ENCODE peak calls at places on chromosome 12, in five cellular contexts. P is mesendoderm, C is colonic mucosa, I is IMR-90, H is neural progenitor cell. S is an unnamed sample. For H3K27me3, the result is how much of the 10 kb centered on the place peaks cover.

GRCh38 chr12:28908646-28909045 is 240.4 kb upstream of the FAR2 start:
- DNase-seq in P (no peak), C (no peak), I (peak), H (no peak), S (no peak)

GRCh38 chr12:40152783-40153383 is 47.0 kb upstream of the SLC2A13 start:
- DNase-seq in P (peak), C (peak), I (peak), H (peak), S (peak)

GRCh38 chr12:93894391-93895095 is 217.4 kb downstream of the CRADD start:
- DNase-seq in P (no peak), C (peak), I (peak), H (no peak), S (no peak)

GRCh38 chr12:28569698-28570411 is 379.6 kb downstream of the CCDC91 start:
- DNase-seq in P (no peak), C (no peak), I (peak), H (no peak), S (peak)

GRCh38 chr12:98256830-98257229 is 258.6 kb upstream of the TMPO start:
- DNase-seq in P (peak), C (no peak), I (no peak), H (no peak), S (no peak)

GRCh38 chr12:43815416-43815815 is 9.3 kb upstream of the TWF1 start:
- DNase-seq in P (no peak), C (peak), I (no peak), H (no peak), S (no peak)

GRCh38 chr12:15868186-15868585 is 14.0 kb upstream of the STRAP start:
- DNase-seq in P (no peak), C (no peak), I (no peak), H (no peak), S (no peak)

GRCh38 chr12:48856379-48856778 is 4.4 kb upstream of the DDX23 start:
- DNase-seq in P (no peak), C (no peak), I (no peak), H (no peak), S (no peak)

GRCh38 chr12:57276935-57277563 is 26.1 kb upstream of the STAC3 start:
- DNase-seq in P (peak), C (peak), I (peak), H (peak), S (peak)

GRCh38 chr12:96889273-96889933 is 17.7 kb upstream of the NEDD1 start:
- DNase-seq in P (peak), C (no peak), I (peak), H (no peak), S (peak)

DNA sequence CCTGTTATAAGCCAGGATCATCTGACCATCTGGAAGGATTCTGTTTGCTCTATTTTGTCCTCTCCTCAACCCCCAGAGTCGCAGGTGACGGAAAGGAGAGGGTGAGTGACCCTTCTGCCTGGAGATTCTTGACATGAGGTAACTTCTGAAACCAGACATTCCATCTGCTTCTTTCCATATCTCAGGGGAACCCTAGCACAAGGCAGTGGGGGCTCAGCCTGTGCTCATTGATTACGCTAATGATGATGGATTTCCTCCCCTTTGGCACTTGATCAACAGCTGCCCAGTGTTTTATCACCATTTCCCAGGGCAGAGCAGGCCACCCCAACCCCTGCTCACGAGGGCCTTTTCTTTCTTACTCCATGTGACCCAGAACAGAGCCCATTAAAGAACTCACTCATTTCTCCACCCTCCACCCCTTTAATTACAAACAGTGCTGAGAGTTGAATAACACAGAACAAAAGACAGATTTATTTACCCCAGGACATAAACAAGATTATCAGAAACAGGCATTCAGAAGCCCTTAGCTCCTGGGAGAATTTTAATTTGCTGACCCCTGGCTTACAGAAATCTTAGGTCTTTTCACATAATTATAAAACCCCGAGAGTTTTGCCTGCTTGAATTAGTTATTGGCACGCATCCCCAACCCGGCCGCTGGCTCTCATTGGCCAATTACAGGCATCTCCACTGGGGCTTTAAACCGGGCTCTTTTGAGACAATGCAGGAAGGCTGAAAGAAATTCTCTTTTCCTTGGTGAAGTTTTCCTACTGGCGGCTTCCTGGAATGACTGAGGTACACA is 32.0 kb upstream of the CCDC60 start:
- DNase-seq in P (no peak), C (no peak), I (no peak), H (peak), S (no peak)
- H3K27me3 ChIP-seq in P (under half), C (under half), I (under half), H (under half), S (under half)

DNA sequence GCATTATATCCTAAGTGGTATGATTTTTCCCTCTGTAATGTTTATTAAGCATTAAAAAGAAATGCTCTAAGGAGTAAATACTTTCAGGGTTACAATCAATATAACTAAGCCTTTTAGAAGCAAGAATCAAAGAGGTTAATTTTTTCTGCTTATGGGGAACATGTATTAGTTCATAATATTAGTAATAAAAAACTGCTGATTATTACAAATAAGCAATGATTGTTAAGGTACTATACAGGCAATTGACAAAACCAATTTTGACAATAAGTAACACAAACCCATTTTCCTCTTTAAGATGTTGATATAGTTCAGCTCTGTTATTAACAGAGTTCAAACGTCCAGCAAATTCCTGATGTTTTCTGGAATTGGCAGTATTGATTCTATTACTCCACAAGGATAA is 31.8 kb downstream of the INTS13 start:
- DNase-seq in P (no peak), C (no peak), I (no peak), H (no peak), S (no peak)
- H3K9ac ChIP-seq in P (no peak), C (no peak), I (no peak), H (no peak), S (no peak)

DNA sequence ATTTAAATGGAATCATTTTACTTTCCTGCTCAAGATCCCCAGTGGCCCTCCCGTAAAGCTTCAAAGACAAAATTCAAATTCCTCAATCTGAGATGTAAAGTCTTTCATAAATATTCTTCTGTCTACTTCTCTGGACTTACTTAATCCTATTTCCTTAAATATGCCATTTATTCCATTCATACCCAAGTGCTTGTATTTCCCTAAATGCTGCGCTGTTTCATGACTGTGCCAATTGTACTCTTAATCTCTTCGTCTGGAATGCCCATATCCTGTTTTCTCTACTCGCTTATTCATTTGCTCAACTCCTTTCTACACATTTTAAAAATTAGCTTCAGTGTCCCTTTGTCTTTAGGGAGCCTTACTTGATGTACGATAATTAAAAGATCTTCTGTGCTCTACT is 280.1 kb downstream of the CPNE8 start:
- DNase-seq in P (no peak), C (no peak), I (no peak), H (no peak), S (no peak)
- H3K27me3 ChIP-seq in P (under half), C (under half), I (under half), H (under half), S (under half)

GRCh38 chr12:65203376-65203775 is 34.0 kb downstream of the LEMD3 start:
- DNase-seq in P (no peak), C (no peak), I (no peak), H (no peak), S (no peak)
- H3K9ac ChIP-seq in P (no peak), C (no peak), I (no peak), H (no peak), S (no peak)

GRCh38 chr12:115444336-115444735 is 760.4 kb upstream of the TBX3 start:
- DNase-seq in P (no peak), C (no peak), I (no peak), H (no peak), S (no peak)

GRCh38 chr12:115438314-115438713 is 754.3 kb upstream of the TBX3 start:
- DNase-seq in P (no peak), C (no peak), I (no peak), H (no peak), S (no peak)

GRCh38 chr12:115440438-115440837 is 756.5 kb upstream of the TBX3 start:
- DNase-seq in P (no peak), C (no peak), I (peak), H (no peak), S (peak)

GRCh38 chr12:115439008-115439601 is 755.1 kb upstream of the TBX3 start:
- DNase-seq in P (no peak), C (no peak), I (no peak), H (no peak), S (no peak)

DNA sequence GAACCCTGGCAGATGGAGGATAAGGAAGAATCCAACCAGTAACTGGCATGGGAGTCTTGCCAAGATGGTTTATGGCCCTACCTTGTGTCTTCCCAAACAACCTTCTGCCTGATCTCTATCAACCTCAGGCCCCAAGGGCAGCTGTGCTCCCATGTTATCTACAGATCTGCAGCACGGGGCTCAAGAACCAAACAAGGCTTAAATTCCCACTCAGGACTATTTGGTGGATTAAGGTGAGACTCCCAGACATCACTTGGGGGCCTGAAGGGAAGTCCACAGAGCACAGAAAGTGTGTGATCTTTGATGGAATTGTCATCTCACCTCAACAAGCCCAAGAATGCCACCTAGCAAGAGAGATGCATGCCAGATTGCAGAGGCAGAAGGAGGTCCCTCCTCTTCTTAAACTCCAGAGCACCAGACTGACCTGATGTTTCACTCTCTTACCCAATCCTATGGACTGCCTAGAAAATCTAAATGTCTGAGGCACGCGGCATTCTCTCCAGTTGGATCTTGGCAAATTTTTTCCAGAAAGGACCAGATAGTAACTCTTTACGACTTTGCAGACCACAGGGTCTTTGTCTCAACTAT is 759.5 kb upstream of the TBX3 start:
- DNase-seq in P (no peak), C (no peak), I (no peak), H (no peak), S (no peak)
- H3K27me3 ChIP-seq in P (under half), C (under half), I (under half), H (under half), S (under half)

GRCh38 chr12:108559748-108560147 is 1.2 kb downstream of the SART3 start:
- DNase-seq in P (peak), C (no peak), I (no peak), H (no peak), S (no peak)
- H3K9ac ChIP-seq in P (peak), C (peak), I (peak), H (peak), S (peak)

GRCh38 chr12:130143136-130143535 is 19.1 kb upstream of the FZD10 start:
- DNase-seq in P (no peak), C (no peak), I (no peak), H (no peak), S (no peak)

GRCh38 chr12:130147875-130148596 is 14.2 kb upstream of the FZD10 start:
- DNase-seq in P (no peak), C (no peak), I (no peak), H (no peak), S (no peak)

GRCh38 chr12:130144256-130144655 is 18.0 kb upstream of the FZD10 start:
- DNase-seq in P (no peak), C (no peak), I (no peak), H (no peak), S (no peak)

GRCh38 chr12:130145731-130146130 is 16.5 kb upstream of the FZD10 start:
- DNase-seq in P (no peak), C (no peak), I (no peak), H (no peak), S (no peak)

GRCh38 chr12:130146532-130146931 is 15.7 kb upstream of the FZD10 start:
- DNase-seq in P (no peak), C (no peak), I (no peak), H (no peak), S (no peak)
- H3K27me3 ChIP-seq in P (under half), C (under half), I (under half), H (half or more), S (under half)

GRCh38 chr12:6951551-6952120 is 480 bp downstream of the PTPN6 start:
- DNase-seq in P (no peak), C (no peak), I (no peak), H (no peak), S (no peak)

GRCh38 chr12:6952121-6952859 is 1.1 kb downstream of the PTPN6 start:
- DNase-seq in P (no peak), C (no peak), I (no peak), H (no peak), S (no peak)

GRCh38 chr12:6953417-6954315 is 2.5 kb downstream of the PTPN6 start:
- DNase-seq in P (no peak), C (peak), I (no peak), H (no peak), S (no peak)

GRCh38 chr12:6954316-6954710 is 3.2 kb downstream of the PTPN6 start:
- DNase-seq in P (no peak), C (no peak), I (no peak), H (no peak), S (no peak)

DNA sequence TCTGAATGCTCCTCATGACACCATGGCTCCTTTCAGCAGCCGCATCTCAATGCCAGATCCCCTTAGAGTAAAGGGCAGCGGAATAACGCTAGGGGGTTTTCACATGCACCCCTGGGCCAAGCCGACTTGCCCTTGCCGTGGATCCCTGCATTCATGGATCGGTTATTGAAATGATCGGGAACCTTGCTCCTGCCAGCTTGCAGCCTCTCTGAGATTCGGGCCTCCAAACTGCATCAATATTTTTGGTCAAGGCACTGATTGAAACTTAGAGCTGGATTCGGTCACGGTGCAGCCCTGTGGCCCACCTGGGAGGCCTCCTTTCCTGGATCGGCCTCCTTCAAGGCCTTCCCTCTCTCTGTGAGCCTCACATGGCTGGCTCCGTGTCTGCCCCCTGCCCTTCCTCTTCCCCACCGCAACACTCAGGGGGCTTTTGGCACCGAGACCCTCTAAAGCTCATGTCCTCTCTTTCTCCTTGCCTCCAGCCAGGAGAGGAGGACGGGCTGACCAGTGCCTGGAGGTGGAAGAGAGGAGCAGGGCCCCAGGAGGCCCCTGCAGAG is 1.8 kb downstream of the PTPN6 start:
- DNase-seq in P (no peak), C (no peak), I (no peak), H (no peak), S (no peak)
- H3K9ac ChIP-seq in P (peak), C (peak), I (no peak), H (no peak), S (no peak)

DNA sequence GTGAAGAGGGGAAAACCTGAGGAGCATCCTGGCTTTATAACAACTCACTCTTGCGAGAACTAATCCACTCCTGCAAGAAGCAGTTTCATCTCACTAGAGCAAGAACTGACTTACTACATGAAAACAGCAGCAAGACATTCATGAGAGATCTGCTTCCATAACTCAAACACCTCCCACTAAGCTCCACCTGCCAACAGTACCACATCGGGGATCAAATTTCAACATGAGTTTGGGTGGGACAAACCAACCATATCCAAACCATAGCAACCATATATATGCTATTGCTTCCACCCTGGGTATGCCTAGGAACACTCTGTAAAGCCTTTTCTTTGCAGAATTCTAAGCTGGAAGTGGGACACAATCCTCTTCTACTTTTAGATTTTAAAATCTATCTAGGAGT is 13.9 kb upstream of the AVPR1A start:
- DNase-seq in P (no peak), C (no peak), I (no peak), H (no peak), S (no peak)
- H3K27me3 ChIP-seq in P (under half), C (under half), I (under half), H (under half), S (under half)